ENCODE peak calls at places on chromosomes 6 and 20, in eight cellular contexts. F, E, V, O, R, T, Q and A are unnamed samples.

GRCh38 chr6:135667694-135668455 is 170.3 kb upstream of the AHI1 start:
- DNase-seq in F (no peak), E (peak), V (peak), O (no peak), R (no peak), T (no peak), Q (no peak), A (no peak)

GRCh38 chr20:5039889-5040288 is 38.6 kb upstream of the SLC23A2 start:
- DNase-seq in F (no peak), E (no peak), V (no peak), O (no peak), R (no peak), T (no peak), Q (no peak), A (no peak)

GRCh38 chr6:90982051-90982450 is 395.2 kb upstream of the MAP3K7 start:
- DNase-seq in F (no peak), E (no peak), V (no peak), O (no peak), R (no peak), T (no peak), Q (no peak), A (no peak)

GRCh38 chr6:99119109-99120031 is 171.6 kb upstream of the FBXL4 start:
- DNase-seq in F (peak), E (peak), V (no peak), O (no peak), R (no peak), T (no peak), Q (peak), A (peak)

GRCh38 chr6:53065266-53066058 is at the start of gene FBXO9:
- DNase-seq in F (peak), E (peak), V (peak), O (no peak), R (peak), T (peak), Q (no peak), A (peak)

GRCh38 chr6:27129917-27130316 is 117.6 kb upstream of the PRSS16 start:
- DNase-seq in F (no peak), E (no peak), V (no peak), O (no peak), R (no peak), T (no peak), Q (no peak), A (no peak)

GRCh38 chr20:57224641-57225138 is 41.8 kb downstream of the BMP7 start:
- DNase-seq in F (no peak), E (no peak), V (no peak), O (no peak), R (no peak), T (no peak), Q (no peak), A (no peak)

GRCh38 chr20:31674895-31675827 is 37.4 kb downstream of the COX4I2 start:
- DNase-seq in F (no peak), E (no peak), V (peak), O (peak), R (no peak), T (peak), Q (no peak), A (peak)

GRCh38 chr6:61901748-61902147 is 384.3 kb downstream of the KHDRBS2 start:
- DNase-seq in F (no peak), E (no peak), V (no peak), O (no peak), R (no peak), T (no peak), Q (no peak), A (no peak)

GRCh38 chr6:163329991-163330390 is 84.5 kb upstream of the QKI start:
- DNase-seq in F (no peak), E (peak), V (no peak), O (no peak), R (no peak), T (no peak), Q (no peak), A (no peak)

GRCh38 chr20:44326391-44327159 is 10.3 kb upstream of the R3HDML start:
- DNase-seq in F (no peak), E (no peak), V (no peak), O (no peak), R (no peak), T (no peak), Q (no peak), A (no peak)

GRCh38 chr6:134002821-134003220 is 49.6 kb downstream of the SLC2A12 start:
- DNase-seq in F (no peak), E (no peak), V (no peak), O (no peak), R (no peak), T (no peak), Q (no peak), A (no peak)

GRCh38 chr6:47034421-47034820 is 7.7 kb downstream of the ADGRF1 start:
- DNase-seq in F (no peak), E (no peak), V (no peak), O (no peak), R (no peak), T (no peak), Q (no peak), A (no peak)

GRCh38 chr20:6530916-6531315 is 236.6 kb upstream of the BMP2 start:
- DNase-seq in F (no peak), E (no peak), V (no peak), O (no peak), R (no peak), T (no peak), Q (no peak), A (no peak)

GRCh38 chr6:83901624-83902023 is 42.1 kb downstream of the CYB5R4 start:
- DNase-seq in F (no peak), E (no peak), V (no peak), O (no peak), R (no peak), T (no peak), Q (no peak), A (no peak)

GRCh38 chr6:132063738-132064137 is 112.6 kb upstream of the CCN2 start:
- DNase-seq in F (no peak), E (peak), V (no peak), O (peak), R (no peak), T (no peak), Q (peak), A (no peak)

GRCh38 chr6:109869398-109870165 is 108.5 kb upstream of the GPR6 start:
- DNase-seq in F (no peak), E (no peak), V (no peak), O (no peak), R (no peak), T (no peak), Q (no peak), A (no peak)

GRCh38 chr20:47343007-47343472 is 13.5 kb downstream of the ZMYND8 start:
- DNase-seq in F (no peak), E (no peak), V (no peak), O (no peak), R (no peak), T (no peak), Q (no peak), A (no peak)

GRCh38 chr20:58752565-58752964 is 60.0 kb downstream of the NPEPL1 start:
- DNase-seq in F (no peak), E (no peak), V (no peak), O (no peak), R (no peak), T (no peak), Q (no peak), A (no peak)

GRCh38 chr6:135950709-135951108 is 99.2 kb downstream of the PDE7B start:
- DNase-seq in F (no peak), E (no peak), V (no peak), O (no peak), R (no peak), T (no peak), Q (no peak), A (no peak)

GRCh38 chr6:168514216-168514615 is 73.2 kb downstream of the SMOC2 start:
- DNase-seq in F (no peak), E (no peak), V (peak), O (peak), R (no peak), T (peak), Q (no peak), A (no peak)

GRCh38 chr20:45365444-45365970 is 2.6 kb downstream of the SYS1 start:
- DNase-seq in F (no peak), E (no peak), V (no peak), O (peak), R (no peak), T (no peak), Q (no peak), A (no peak)

GRCh38 chr6:72547020-72547419 is 74.8 kb upstream of the KCNQ5 start:
- DNase-seq in F (no peak), E (no peak), V (no peak), O (no peak), R (no peak), T (no peak), Q (no peak), A (no peak)

GRCh38 chr20:62978559-62978938 is 26.0 kb downstream of the SLC17A9 start:
- DNase-seq in F (peak), E (no peak), V (no peak), O (no peak), R (no peak), T (no peak), Q (no peak), A (peak)

GRCh38 chr6:121823437-121823851 is 388.0 kb downstream of the GJA1 start:
- DNase-seq in F (no peak), E (no peak), V (no peak), O (no peak), R (no peak), T (no peak), Q (peak), A (no peak)

GRCh38 chr6:81978230-81978629 is 225.7 kb upstream of the TENT5A start:
- DNase-seq in F (no peak), E (no peak), V (no peak), O (no peak), R (no peak), T (no peak), Q (no peak), A (no peak)

GRCh38 chr6:126040826-126041225 is 54.5 kb downstream of the TRMT11 start:
- DNase-seq in F (no peak), E (peak), V (no peak), O (no peak), R (no peak), T (peak), Q (no peak), A (no peak)

GRCh38 chr20:50332491-50332980 is 141.9 kb downstream of the CEBPB start:
- DNase-seq in F (no peak), E (no peak), V (no peak), O (no peak), R (no peak), T (no peak), Q (no peak), A (no peak)

GRCh38 chr6:48426636-48427035 is 315.6 kb upstream of the PTCHD4 start:
- DNase-seq in F (no peak), E (no peak), V (no peak), O (no peak), R (no peak), T (no peak), Q (peak), A (no peak)

GRCh38 chr6:1901556-1901955 is 291.8 kb downstream of the FOXC1 start:
- DNase-seq in F (no peak), E (no peak), V (no peak), O (no peak), R (no peak), T (no peak), Q (peak), A (no peak)
- TF ChIP-seq CTCF in F (no peak), E (no peak), V (no peak), O (no peak), R (no peak), T (no peak), Q (no peak), A (no peak)

GRCh38 chr6:43799671-43800623 is 29.9 kb downstream of the VEGFA start:
- DNase-seq in F (no peak), E (no peak), V (no peak), O (no peak), R (no peak), T (no peak), Q (no peak), A (no peak)

GRCh38 chr6:43803055-43803782 is 33.2 kb downstream of the VEGFA start:
- DNase-seq in F (no peak), E (no peak), V (peak), O (peak), R (no peak), T (no peak), Q (no peak), A (no peak)

GRCh38 chr6:43798688-43799444 is 28.9 kb downstream of the VEGFA start:
- DNase-seq in F (no peak), E (peak), V (peak), O (peak), R (no peak), T (peak), Q (no peak), A (peak)

GRCh38 chr6:43801489-43802181 is 31.6 kb downstream of the VEGFA start:
- DNase-seq in F (no peak), E (no peak), V (no peak), O (no peak), R (no peak), T (no peak), Q (no peak), A (no peak)

GRCh38 chr6:43800746-43801488 is 30.9 kb downstream of the VEGFA start:
- DNase-seq in F (no peak), E (no peak), V (no peak), O (no peak), R (no peak), T (no peak), Q (no peak), A (no peak)
- TF ChIP-seq CTCF in F (no peak), E (no peak), V (no peak), O (no peak), R (peak), T (no peak), Q (peak), A (no peak)

GRCh38 chr20:60365063-60365640 is 406.9 kb downstream of the CDH26 start:
- DNase-seq in F (no peak), E (no peak), V (no peak), O (no peak), R (no peak), T (no peak), Q (no peak), A (no peak)
- TF ChIP-seq CTCF in F (no peak), E (no peak), V (no peak), O (no peak), R (peak), T (no peak), Q (peak), A (no peak)

GRCh38 chr6:37177083-37177949 is 7.4 kb downstream of the PIM1 start:
- DNase-seq in F (no peak), E (no peak), V (no peak), O (no peak), R (no peak), T (no peak), Q (no peak), A (no peak)

GRCh38 chr6:37176268-37177082 is 6.5 kb downstream of the PIM1 start:
- DNase-seq in F (no peak), E (no peak), V (no peak), O (no peak), R (no peak), T (no peak), Q (no peak), A (no peak)

GRCh38 chr6:37180075-37180474 is 10.1 kb downstream of the PIM1 start:
- DNase-seq in F (no peak), E (no peak), V (no peak), O (no peak), R (no peak), T (no peak), Q (no peak), A (no peak)

GRCh38 chr6:37175332-37176267 is 5.6 kb downstream of the PIM1 start:
- DNase-seq in F (no peak), E (no peak), V (no peak), O (no peak), R (no peak), T (peak), Q (no peak), A (peak)

GRCh38 chr6:37177950-37178517 is 8.1 kb downstream of the PIM1 start:
- DNase-seq in F (no peak), E (no peak), V (no peak), O (no peak), R (no peak), T (no peak), Q (no peak), A (no peak)
- TF ChIP-seq CTCF in F (no peak), E (no peak), V (no peak), O (no peak), R (no peak), T (no peak), Q (no peak), A (no peak)

GRCh38 chr6:15516923-15517560 is 145.8 kb downstream of the DTNBP1 start:
- DNase-seq in F (no peak), E (no peak), V (no peak), O (no peak), R (no peak), T (no peak), Q (no peak), A (no peak)

GRCh38 chr6:15515660-15516375 is 147.0 kb downstream of the DTNBP1 start:
- DNase-seq in F (no peak), E (no peak), V (no peak), O (no peak), R (no peak), T (no peak), Q (no peak), A (no peak)

GRCh38 chr6:15513801-15514711 is 148.8 kb downstream of the DTNBP1 start:
- DNase-seq in F (no peak), E (no peak), V (no peak), O (no peak), R (no peak), T (no peak), Q (no peak), A (no peak)

GRCh38 chr6:15516378-15516777 is 146.4 kb downstream of the DTNBP1 start:
- DNase-seq in F (no peak), E (no peak), V (no peak), O (no peak), R (no peak), T (no peak), Q (no peak), A (no peak)

GRCh38 chr6:15515226-15515625 is 147.6 kb downstream of the DTNBP1 start:
- DNase-seq in F (no peak), E (no peak), V (no peak), O (no peak), R (no peak), T (no peak), Q (no peak), A (no peak)
- TF ChIP-seq CTCF in F (no peak), E (no peak), V (no peak), O (no peak), R (no peak), T (no peak), Q (no peak), A (no peak)

GRCh38 chr6:5854900-5855299 is 151.8 kb downstream of the NRN1 start:
- DNase-seq in F (no peak), E (no peak), V (no peak), O (no peak), R (no peak), T (no peak), Q (no peak), A (no peak)
- TF ChIP-seq CTCF in F (no peak), E (no peak), V (no peak), O (no peak), R (no peak), T (no peak), Q (no peak), A (no peak)

GRCh38 chr6:94902974-94903628 is 674.2 kb upstream of the MANEA start:
- DNase-seq in F (no peak), E (no peak), V (no peak), O (no peak), R (no peak), T (no peak), Q (no peak), A (no peak)
- TF ChIP-seq CTCF in F (no peak), E (no peak), V (no peak), O (no peak), R (peak), T (no peak), Q (no peak), A (no peak)

GRCh38 chr6:118697554-118697953 is 46.2 kb upstream of the CEP85L start:
- DNase-seq in F (no peak), E (no peak), V (no peak), O (no peak), R (no peak), T (no peak), Q (no peak), A (no peak)
- TF ChIP-seq CTCF in F (no peak), E (no peak), V (no peak), O (no peak), R (no peak), T (no peak), Q (no peak), A (no peak)

GRCh38 chr20:35523298-35523888 is 6.1 kb downstream of the C20orf173 start:
- DNase-seq in F (peak), E (peak), V (no peak), O (no peak), R (no peak), T (no peak), Q (no peak), A (peak)
- TF ChIP-seq CTCF in F (peak), E (peak), V (peak), O (no peak), R (peak), T (peak), Q (peak), A (peak)